ENCODE peak calls at places on chromosomes 5 and 9, in five cellular contexts. One of them, this sample, is unnamed. For H3K4me1, the result is how much of the 10 kb centered on the place peaks cover.

GRCh38 chr9:16825364-16825763 is 45.1 kb downstream of the BNC2 start:
- DNase-seq in uterus: no peak
- DNase-seq in aorta: no peak
- DNase-seq in PC-9: no peak
- DNase-seq in stomach: no peak
- DNase-seq in this sample: no peak

GRCh38 chr9:38177680-38178079 is 108.7 kb upstream of the SHB start:
- DNase-seq in stomach: no peak
- DNase-seq in uterus: no peak
- DNase-seq in PC-9: no peak
- DNase-seq in aorta: no peak
- DNase-seq in this sample: no peak

GRCh38 chr5:134948929-134949328 is 18.8 kb upstream of the CATSPER3 start:
- DNase-seq in stomach: no peak
- DNase-seq in uterus: peak
- DNase-seq in aorta: no peak
- DNase-seq in PC-9: no peak
- DNase-seq in this sample: no peak

GRCh38 chr5:126508251-126508961 is 85.2 kb downstream of the GRAMD2B start:
- DNase-seq in aorta: no peak
- DNase-seq in stomach: no peak
- DNase-seq in uterus: no peak
- DNase-seq in PC-9: no peak
- DNase-seq in this sample: no peak

GRCh38 chr9:18371621-18372020 is 102.3 kb upstream of the ADAMTSL1 start:
- DNase-seq in aorta: no peak
- DNase-seq in uterus: peak
- DNase-seq in stomach: no peak
- DNase-seq in PC-9: no peak
- DNase-seq in this sample: no peak

GRCh38 chr5:59873113-59873512 is 20.4 kb downstream of the PDE4D start:
- DNase-seq in aorta: no peak
- DNase-seq in stomach: no peak
- DNase-seq in uterus: no peak
- DNase-seq in PC-9: peak
- DNase-seq in this sample: peak

GRCh38 chr9:130347036-130347435 is 81.5 kb downstream of the HMCN2 start:
- DNase-seq in aorta: no peak
- DNase-seq in uterus: no peak
- DNase-seq in PC-9: no peak
- DNase-seq in stomach: no peak
- DNase-seq in this sample: no peak

GRCh38 chr9:130860458-130861316 is 25.6 kb downstream of the ABL1 start:
- DNase-seq in PC-9: no peak
- DNase-seq in stomach: peak
- DNase-seq in aorta: peak
- DNase-seq in uterus: peak
- DNase-seq in this sample: peak

GRCh38 chr9:113523421-113524141 is 60.1 kb downstream of the RGS3 start:
- DNase-seq in stomach: no peak
- DNase-seq in uterus: no peak
- DNase-seq in aorta: peak
- DNase-seq in PC-9: no peak
- DNase-seq in this sample: peak

GRCh38 chr9:121651295-121652036 is at the start of gene DAB2IP:
- DNase-seq in PC-9: no peak
- DNase-seq in uterus: peak
- DNase-seq in stomach: peak
- DNase-seq in aorta: peak
- DNase-seq in this sample: peak

GRCh38 chr5:129460121-129460950 is at the start of gene ADAMTS19:
- DNase-seq in uterus: peak
- DNase-seq in stomach: no peak
- DNase-seq in aorta: no peak
- DNase-seq in PC-9: no peak
- DNase-seq in this sample: no peak

GRCh38 chr9:18805386-18805785 is 227.6 kb downstream of the SAXO1 start:
- DNase-seq in uterus: no peak
- DNase-seq in aorta: no peak
- DNase-seq in PC-9: no peak
- DNase-seq in stomach: no peak
- DNase-seq in this sample: no peak

GRCh38 chr5:148910686-148911361 is 84.4 kb downstream of the ADRB2 start:
- DNase-seq in uterus: no peak
- DNase-seq in stomach: peak
- DNase-seq in aorta: peak
- DNase-seq in PC-9: peak
- DNase-seq in this sample: peak

GRCh38 chr5:145104106-145104505 is 731.0 kb downstream of the PRELID2 start:
- DNase-seq in uterus: no peak
- DNase-seq in aorta: no peak
- DNase-seq in PC-9: no peak
- DNase-seq in stomach: no peak
- DNase-seq in this sample: no peak

GRCh38 chr5:95836544-95836943 is 14.0 kb upstream of the GLRX start:
- DNase-seq in uterus: no peak
- DNase-seq in PC-9: peak
- DNase-seq in stomach: no peak
- DNase-seq in aorta: no peak
- DNase-seq in this sample: no peak

DNA sequence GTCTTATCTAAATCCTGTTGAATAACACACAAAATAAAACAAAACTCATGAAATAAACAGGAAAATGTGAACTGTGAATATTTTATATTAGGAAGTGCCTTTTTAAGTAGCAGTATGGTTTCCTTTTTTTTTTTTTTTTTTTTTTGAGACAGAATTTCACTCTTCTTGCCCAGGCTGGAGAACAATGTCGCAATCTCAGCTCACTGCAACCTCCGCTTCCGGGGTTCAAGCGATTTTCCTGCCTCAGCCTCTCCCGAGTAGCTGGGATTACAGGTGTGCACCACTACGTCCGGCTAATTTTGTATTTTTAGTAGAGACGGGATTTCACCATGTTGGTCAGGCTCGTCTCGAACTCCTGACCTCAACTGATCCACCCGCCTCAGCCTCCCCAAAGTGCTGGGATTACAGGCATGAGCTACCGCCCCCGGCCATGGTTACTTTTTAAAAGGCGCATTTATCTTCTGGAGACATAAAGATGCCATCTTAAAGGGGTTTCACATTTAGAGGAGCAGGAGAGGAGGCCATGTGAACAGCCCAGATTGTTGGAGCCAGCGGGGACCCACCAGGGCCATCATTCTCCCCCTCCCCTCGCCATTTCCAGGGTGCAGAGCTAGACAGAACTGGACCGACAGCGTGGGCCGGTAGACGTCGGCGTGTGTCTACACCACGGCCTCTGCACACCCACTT is 64.1 kb downstream of the ROR2 start:
- DNase-seq in stomach: no peak
- DNase-seq in PC-9: no peak
- DNase-seq in aorta: no peak
- DNase-seq in uterus: no peak
- DNase-seq in this sample: no peak
- H3K4me3 ChIP-seq in stomach: no peak
- H3K4me3 ChIP-seq in PC-9: no peak
- H3K4me3 ChIP-seq in aorta: no peak
- H3K4me3 ChIP-seq in uterus: no peak
- H3K4me3 ChIP-seq in this sample: no peak

GRCh38 chr9:136397643-136398042 is 2.3 kb downstream of the SNAPC4 start:
- DNase-seq in aorta: no peak
- DNase-seq in PC-9: no peak
- DNase-seq in stomach: no peak
- DNase-seq in uterus: no peak
- DNase-seq in this sample: no peak

GRCh38 chr9:136398286-136398685 is 1.7 kb downstream of the SNAPC4 start:
- DNase-seq in PC-9: no peak
- DNase-seq in aorta: no peak
- DNase-seq in uterus: no peak
- DNase-seq in stomach: no peak
- DNase-seq in this sample: no peak

GRCh38 chr9:136401173-136401922 is 1.4 kb upstream of the SNAPC4 start:
- DNase-seq in aorta: no peak
- DNase-seq in uterus: no peak
- DNase-seq in stomach: no peak
- DNase-seq in PC-9: no peak
- DNase-seq in this sample: no peak

GRCh38 chr9:136400038-136400834 is at the start of gene SNAPC4:
- DNase-seq in uterus: peak
- DNase-seq in stomach: peak
- DNase-seq in PC-9: peak
- DNase-seq in aorta: peak
- DNase-seq in this sample: peak

DNA sequence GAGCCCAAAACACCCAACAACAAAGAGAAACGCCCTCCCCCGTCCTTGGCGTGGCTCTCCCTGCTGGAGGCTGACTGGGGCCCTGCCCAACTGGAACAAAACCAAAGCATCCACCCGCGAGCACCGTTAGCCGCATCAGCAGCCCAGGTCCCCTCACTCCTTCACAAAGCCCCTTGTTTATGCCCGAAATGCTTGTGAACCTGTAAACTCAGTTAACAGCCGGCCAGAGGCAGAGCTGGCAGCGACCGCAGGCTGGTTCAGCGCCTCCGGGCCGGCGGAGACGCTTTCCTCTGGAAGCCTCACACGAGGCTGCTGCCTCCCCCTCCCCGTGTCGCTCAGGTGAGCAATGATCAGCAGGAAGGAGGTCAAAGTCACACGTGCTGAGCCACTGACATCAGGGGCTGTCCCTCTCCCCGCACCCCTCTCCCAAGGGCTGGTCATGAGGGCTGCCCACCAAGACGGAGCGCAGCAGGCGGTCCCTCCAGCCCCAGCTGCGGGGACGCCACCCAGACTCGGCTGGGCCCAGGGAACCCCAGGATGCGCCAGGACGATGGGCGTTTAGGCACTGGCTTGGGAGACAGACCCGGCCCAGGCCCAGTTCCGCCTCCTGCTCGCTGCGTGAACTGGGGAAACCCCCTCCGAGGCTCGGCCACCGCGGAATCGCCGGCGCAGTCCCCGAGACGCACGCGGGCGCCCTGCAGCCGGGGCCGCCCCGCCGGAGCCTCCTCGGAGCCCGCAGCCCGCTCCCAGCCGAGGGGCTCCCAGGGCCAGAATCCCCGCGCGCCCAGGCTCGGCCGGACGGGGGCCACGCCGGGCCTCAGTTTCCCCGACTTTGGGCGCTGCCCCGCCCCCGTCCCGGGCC is 563 bp downstream of the SNAPC4 start:
- DNase-seq in uterus: no peak
- DNase-seq in PC-9: no peak
- DNase-seq in stomach: no peak
- DNase-seq in aorta: no peak
- DNase-seq in this sample: no peak
- H3K27ac ChIP-seq in uterus: no peak
- H3K27ac ChIP-seq in PC-9: no peak
- H3K27ac ChIP-seq in stomach: no peak
- H3K27ac ChIP-seq in aorta: no peak
- H3K27ac ChIP-seq in this sample: no peak

DNA sequence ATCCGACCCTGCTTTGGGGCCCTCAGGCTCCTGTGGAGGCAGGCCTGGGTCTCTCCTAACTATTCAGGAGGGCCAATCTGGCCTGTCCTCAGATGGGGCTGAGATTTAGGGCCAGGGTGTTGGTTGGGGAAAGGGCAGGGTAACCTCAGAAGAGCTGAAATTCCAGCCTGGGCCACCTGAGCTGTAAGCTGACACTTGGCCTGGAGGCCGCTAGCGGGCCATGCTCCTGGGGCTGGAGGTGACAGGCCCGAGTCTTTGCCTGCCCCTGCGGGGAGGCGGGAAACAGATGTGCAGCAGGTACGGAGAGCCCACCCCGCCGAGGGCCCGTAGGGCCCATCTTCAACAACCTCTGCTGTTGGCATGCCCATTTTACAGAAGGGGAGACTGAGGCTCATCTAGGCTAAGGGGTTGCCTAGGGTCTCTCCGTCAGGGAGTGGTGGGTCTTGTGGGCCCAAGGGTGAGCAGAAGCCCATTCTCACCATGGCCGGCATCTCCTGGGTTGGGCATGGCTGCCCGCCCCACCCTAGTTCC is 69.5 kb downstream of the RXRA start:
- DNase-seq in uterus: no peak
- DNase-seq in aorta: no peak
- DNase-seq in stomach: no peak
- DNase-seq in PC-9: no peak
- DNase-seq in this sample: no peak
- H3K4me1 ChIP-seq in uterus: under half
- H3K4me1 ChIP-seq in aorta: under half
- H3K4me1 ChIP-seq in stomach: half or more
- H3K4me1 ChIP-seq in PC-9: under half
- H3K4me1 ChIP-seq in this sample: under half

DNA sequence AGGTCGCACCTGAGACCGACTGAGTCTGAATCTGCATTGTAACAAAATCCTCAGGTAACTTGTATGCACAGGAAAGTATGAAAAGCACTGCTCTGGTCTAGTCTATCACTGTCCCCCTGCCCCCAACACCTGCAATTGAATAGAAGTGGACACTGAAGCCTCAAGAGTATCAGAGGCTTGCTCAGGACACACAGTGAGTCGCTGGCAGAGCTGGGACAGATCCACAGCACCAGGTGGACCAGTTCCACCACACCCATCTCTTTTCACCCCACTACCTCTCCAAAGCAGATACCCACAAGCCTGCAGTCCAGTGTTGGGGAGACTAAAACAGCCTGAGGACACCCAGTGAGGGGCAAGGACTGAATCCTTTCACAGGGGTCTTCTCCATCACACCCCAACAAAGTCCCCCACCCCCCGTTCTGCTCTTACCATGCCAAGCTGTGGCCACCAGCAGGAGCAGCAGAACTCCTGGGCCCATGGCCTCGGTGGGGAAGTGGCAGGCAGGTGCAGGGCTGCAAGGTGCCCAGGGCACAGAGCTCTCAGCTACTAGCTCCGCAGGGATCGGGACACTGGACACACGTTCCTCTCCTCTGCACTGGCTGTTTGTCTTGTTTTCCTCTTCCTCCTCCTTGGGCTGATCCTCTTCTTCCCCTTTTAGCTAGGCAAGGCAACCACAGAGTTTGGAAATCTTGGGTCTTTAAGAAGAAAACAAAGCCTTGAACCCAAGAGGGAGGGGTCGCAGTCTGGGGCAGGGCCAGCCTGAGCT is at the start of gene CSF1R:
- DNase-seq in stomach: peak
- DNase-seq in uterus: no peak
- DNase-seq in PC-9: no peak
- DNase-seq in aorta: no peak
- DNase-seq in this sample: no peak
- H3K4me3 ChIP-seq in stomach: peak
- H3K4me3 ChIP-seq in uterus: no peak
- H3K4me3 ChIP-seq in PC-9: no peak
- H3K4me3 ChIP-seq in aorta: no peak
- H3K4me3 ChIP-seq in this sample: no peak

GRCh38 chr9:89498845-89499480 is 1.1 kb upstream of the SEMA4D start:
- DNase-seq in PC-9: no peak
- DNase-seq in stomach: peak
- DNase-seq in uterus: no peak
- DNase-seq in aorta: no peak
- DNase-seq in this sample: no peak
- H3K27ac ChIP-seq in PC-9: no peak
- H3K27ac ChIP-seq in stomach: peak
- H3K27ac ChIP-seq in uterus: no peak
- H3K27ac ChIP-seq in aorta: no peak
- H3K27ac ChIP-seq in this sample: no peak

This sample was measured in SJCRH30.